ENCODE peak calls at places on chromosomes 7 and 10, in seven cellular contexts. One of them, this sample, is unnamed. For H3K27me3 and H3K36me3, the result is how much of the 10 kb centered on the place peaks cover.

GRCh38 chr10:73501651-73502050 is 5.8 kb upstream of the PPP3CB start:
- DNase-seq in GM12878: no peak
- DNase-seq in pancreas: no peak
- DNase-seq in upper lobe of right lung: no peak
- DNase-seq in body of pancreas: no peak
- DNase-seq in PC-3: no peak
- DNase-seq in bronchial epithelial cell: no peak
- DNase-seq in this sample: no peak

GRCh38 chr7:124791876-124792446 is 26.4 kb upstream of the GPR37 start:
- DNase-seq in upper lobe of right lung: no peak
- DNase-seq in pancreas: no peak
- DNase-seq in bronchial epithelial cell: no peak
- DNase-seq in GM12878: no peak
- DNase-seq in body of pancreas: no peak
- DNase-seq in PC-3: peak
- DNase-seq in this sample: no peak

GRCh38 chr10:114709966-114710365 is 51.9 kb upstream of the ABLIM1 start:
- DNase-seq in PC-3: peak
- DNase-seq in body of pancreas: no peak
- DNase-seq in GM12878: no peak
- DNase-seq in bronchial epithelial cell: peak
- DNase-seq in pancreas: no peak
- DNase-seq in upper lobe of right lung: no peak
- DNase-seq in this sample: no peak

GRCh38 chr10:72645263-72645858 is 19.5 kb upstream of the MICU1 start:
- DNase-seq in PC-3: no peak
- DNase-seq in GM12878: no peak
- DNase-seq in pancreas: no peak
- DNase-seq in bronchial epithelial cell: no peak
- DNase-seq in body of pancreas: no peak
- DNase-seq in upper lobe of right lung: no peak
- DNase-seq in this sample: no peak

GRCh38 chr10:126049741-126050140 is 153.4 kb downstream of the FANK1 start:
- DNase-seq in body of pancreas: peak
- DNase-seq in bronchial epithelial cell: peak
- DNase-seq in upper lobe of right lung: peak
- DNase-seq in PC-3: peak
- DNase-seq in pancreas: no peak
- DNase-seq in GM12878: no peak
- DNase-seq in this sample: no peak

GRCh38 chr10:128035557-128035973 is 90.7 kb downstream of the MKI67 start:
- DNase-seq in GM12878: no peak
- DNase-seq in PC-3: peak
- DNase-seq in body of pancreas: peak
- DNase-seq in pancreas: no peak
- DNase-seq in bronchial epithelial cell: peak
- DNase-seq in upper lobe of right lung: peak
- DNase-seq in this sample: peak

GRCh38 chr10:72173635-72174296 is 42.0 kb upstream of the ANAPC16 start:
- DNase-seq in upper lobe of right lung: no peak
- DNase-seq in pancreas: no peak
- DNase-seq in GM12878: peak
- DNase-seq in PC-3: no peak
- DNase-seq in bronchial epithelial cell: peak
- DNase-seq in body of pancreas: no peak
- DNase-seq in this sample: no peak

GRCh38 chr7:128322040-128322643 is 21.6 kb downstream of the RBM28 start:
- DNase-seq in pancreas: no peak
- DNase-seq in body of pancreas: peak
- DNase-seq in upper lobe of right lung: no peak
- DNase-seq in GM12878: no peak
- DNase-seq in PC-3: peak
- DNase-seq in bronchial epithelial cell: peak
- DNase-seq in this sample: peak

GRCh38 chr10:62082729-62083412 is 181.4 kb downstream of the ARID5B start:
- DNase-seq in GM12878: peak
- DNase-seq in PC-3: peak
- DNase-seq in pancreas: no peak
- DNase-seq in bronchial epithelial cell: peak
- DNase-seq in upper lobe of right lung: no peak
- DNase-seq in body of pancreas: no peak
- DNase-seq in this sample: no peak

GRCh38 chr10:124589491-124590006 is 127.9 kb downstream of the LHPP start:
- DNase-seq in upper lobe of right lung: no peak
- DNase-seq in pancreas: peak
- DNase-seq in bronchial epithelial cell: peak
- DNase-seq in GM12878: no peak
- DNase-seq in PC-3: no peak
- DNase-seq in body of pancreas: peak
- DNase-seq in this sample: peak

GRCh38 chr7:22666732-22667131 is 60.3 kb upstream of the IL6 start:
- DNase-seq in GM12878: no peak
- DNase-seq in pancreas: no peak
- DNase-seq in bronchial epithelial cell: peak
- DNase-seq in body of pancreas: no peak
- DNase-seq in upper lobe of right lung: no peak
- DNase-seq in PC-3: peak
- DNase-seq in this sample: no peak

GRCh38 chr7:106190589-106191330 is 78.6 kb upstream of the SYPL1 start:
- DNase-seq in PC-3: no peak
- DNase-seq in GM12878: no peak
- DNase-seq in upper lobe of right lung: no peak
- DNase-seq in pancreas: no peak
- DNase-seq in body of pancreas: no peak
- DNase-seq in bronchial epithelial cell: no peak
- DNase-seq in this sample: no peak

GRCh38 chr10:79994556-79994955 is 45.7 kb upstream of the SFTPD start:
- DNase-seq in upper lobe of right lung: no peak
- DNase-seq in GM12878: no peak
- DNase-seq in bronchial epithelial cell: no peak
- DNase-seq in PC-3: no peak
- DNase-seq in body of pancreas: no peak
- DNase-seq in pancreas: no peak
- DNase-seq in this sample: no peak

GRCh38 chr10:88557659-88558058 is 25.5 kb downstream of the RNLS start:
- DNase-seq in PC-3: no peak
- DNase-seq in GM12878: no peak
- DNase-seq in bronchial epithelial cell: peak
- DNase-seq in body of pancreas: no peak
- DNase-seq in upper lobe of right lung: no peak
- DNase-seq in pancreas: no peak
- DNase-seq in this sample: no peak

GRCh38 chr7:42192851-42193456 is 44.1 kb downstream of the GLI3 start:
- DNase-seq in upper lobe of right lung: no peak
- DNase-seq in body of pancreas: no peak
- DNase-seq in pancreas: no peak
- DNase-seq in PC-3: no peak
- DNase-seq in GM12878: no peak
- DNase-seq in bronchial epithelial cell: peak
- DNase-seq in this sample: no peak

GRCh38 chr7:25849361-25850184 is 302.4 kb upstream of the NFE2L3 start:
- DNase-seq in pancreas: no peak
- DNase-seq in body of pancreas: peak
- DNase-seq in GM12878: no peak
- DNase-seq in upper lobe of right lung: no peak
- DNase-seq in bronchial epithelial cell: peak
- DNase-seq in PC-3: peak
- DNase-seq in this sample: no peak

GRCh38 chr7:25852249-25852994 is 299.6 kb upstream of the NFE2L3 start:
- DNase-seq in upper lobe of right lung: no peak
- DNase-seq in body of pancreas: no peak
- DNase-seq in PC-3: no peak
- DNase-seq in pancreas: no peak
- DNase-seq in GM12878: no peak
- DNase-seq in bronchial epithelial cell: no peak
- DNase-seq in this sample: peak

GRCh38 chr7:25850730-25851129 is 301.3 kb upstream of the NFE2L3 start:
- DNase-seq in GM12878: no peak
- DNase-seq in PC-3: no peak
- DNase-seq in body of pancreas: no peak
- DNase-seq in pancreas: no peak
- DNase-seq in bronchial epithelial cell: no peak
- DNase-seq in upper lobe of right lung: no peak
- DNase-seq in this sample: no peak

GRCh38 chr7:25852995-25853713 is 298.8 kb upstream of the NFE2L3 start:
- DNase-seq in upper lobe of right lung: no peak
- DNase-seq in bronchial epithelial cell: no peak
- DNase-seq in PC-3: no peak
- DNase-seq in body of pancreas: no peak
- DNase-seq in pancreas: no peak
- DNase-seq in GM12878: no peak
- DNase-seq in this sample: no peak

DNA sequence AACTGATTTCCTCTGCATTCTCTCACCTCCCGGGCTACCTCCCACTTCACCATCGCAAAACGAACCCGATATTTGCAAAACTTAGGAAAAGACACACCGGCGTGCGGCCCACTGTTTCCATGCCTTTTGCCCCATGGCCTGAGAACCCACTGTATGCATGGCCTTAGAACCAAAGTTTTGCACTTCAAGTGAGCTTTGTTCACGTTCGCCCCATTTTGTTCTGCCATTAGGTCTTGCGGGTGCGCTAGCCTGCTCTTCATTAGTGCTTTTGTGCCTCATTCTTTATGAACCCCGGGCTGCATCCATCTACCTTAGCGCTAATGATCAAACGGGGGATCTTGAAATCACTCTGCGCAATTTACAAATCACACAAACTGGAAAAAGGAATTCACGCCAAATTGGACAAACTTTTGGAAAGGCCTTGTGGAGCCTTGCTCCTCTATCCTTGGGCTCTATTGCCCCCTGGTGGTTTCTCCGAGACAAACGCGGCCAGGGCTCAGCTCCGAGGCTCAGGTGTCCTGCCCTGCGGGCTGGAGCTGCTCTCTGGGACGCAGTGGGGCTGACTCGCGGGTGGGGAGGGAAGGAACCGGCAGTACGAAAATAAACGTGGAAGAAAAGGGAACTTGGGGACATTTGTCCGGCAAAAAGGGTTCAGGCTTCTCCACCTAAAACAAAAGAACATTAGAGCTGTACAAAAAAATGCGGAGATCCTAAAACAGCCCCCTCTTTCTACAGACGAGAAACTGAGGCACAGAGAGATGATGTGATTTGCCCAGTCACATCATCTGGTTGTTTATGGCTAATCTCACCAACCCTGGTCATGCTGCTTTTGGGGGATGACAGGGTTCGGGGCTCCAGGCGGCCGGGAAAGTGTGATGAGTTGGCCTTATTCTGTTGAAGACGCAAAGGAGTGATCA is 300.4 kb upstream of the NFE2L3 start:
- DNase-seq in body of pancreas: peak
- DNase-seq in upper lobe of right lung: peak
- DNase-seq in PC-3: peak
- DNase-seq in pancreas: peak
- DNase-seq in bronchial epithelial cell: peak
- DNase-seq in GM12878: no peak
- DNase-seq in this sample: peak
- H3K4me3 ChIP-seq in body of pancreas: no peak
- H3K4me3 ChIP-seq in upper lobe of right lung: no peak
- H3K4me3 ChIP-seq in PC-3: peak
- H3K4me3 ChIP-seq in pancreas: no peak
- H3K4me3 ChIP-seq in bronchial epithelial cell: no peak
- H3K4me3 ChIP-seq in GM12878: no peak
- H3K4me3 ChIP-seq in this sample: peak

GRCh38 chr10:101075775-101076174 is 14.0 kb downstream of the KAZALD1 start:
- DNase-seq in pancreas: no peak
- DNase-seq in bronchial epithelial cell: no peak
- DNase-seq in GM12878: no peak
- DNase-seq in upper lobe of right lung: no peak
- DNase-seq in body of pancreas: no peak
- DNase-seq in PC-3: no peak
- DNase-seq in this sample: peak
- H3K27me3 ChIP-seq in pancreas: under half
- H3K27me3 ChIP-seq in bronchial epithelial cell: under half
- H3K27me3 ChIP-seq in GM12878: under half
- H3K27me3 ChIP-seq in upper lobe of right lung: under half
- H3K27me3 ChIP-seq in body of pancreas: under half
- H3K27me3 ChIP-seq in PC-3: under half
- H3K27me3 ChIP-seq in this sample: under half

DNA sequence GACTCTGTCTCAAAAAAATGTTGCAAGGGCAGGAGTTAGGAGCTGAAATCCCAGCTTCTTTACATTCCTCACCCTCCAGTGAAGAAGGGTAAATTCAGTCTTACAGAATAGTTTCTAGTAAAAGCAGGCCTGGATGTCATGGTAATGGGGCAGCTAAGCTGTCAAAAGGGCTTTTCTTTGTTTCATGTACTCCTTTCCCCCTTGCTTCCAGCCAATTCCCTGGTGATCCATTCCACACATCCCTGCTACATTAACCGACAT is 36.1 kb downstream of the RHEB start:
- DNase-seq in body of pancreas: no peak
- DNase-seq in bronchial epithelial cell: no peak
- DNase-seq in GM12878: no peak
- DNase-seq in pancreas: no peak
- DNase-seq in upper lobe of right lung: no peak
- DNase-seq in PC-3: no peak
- DNase-seq in this sample: no peak
- H3K36me3 ChIP-seq in body of pancreas: under half
- H3K36me3 ChIP-seq in bronchial epithelial cell: under half
- H3K36me3 ChIP-seq in GM12878: under half
- H3K36me3 ChIP-seq in pancreas: under half
- H3K36me3 ChIP-seq in upper lobe of right lung: half or more
- H3K36me3 ChIP-seq in PC-3: half or more
- H3K36me3 ChIP-seq in this sample: under half

DNA sequence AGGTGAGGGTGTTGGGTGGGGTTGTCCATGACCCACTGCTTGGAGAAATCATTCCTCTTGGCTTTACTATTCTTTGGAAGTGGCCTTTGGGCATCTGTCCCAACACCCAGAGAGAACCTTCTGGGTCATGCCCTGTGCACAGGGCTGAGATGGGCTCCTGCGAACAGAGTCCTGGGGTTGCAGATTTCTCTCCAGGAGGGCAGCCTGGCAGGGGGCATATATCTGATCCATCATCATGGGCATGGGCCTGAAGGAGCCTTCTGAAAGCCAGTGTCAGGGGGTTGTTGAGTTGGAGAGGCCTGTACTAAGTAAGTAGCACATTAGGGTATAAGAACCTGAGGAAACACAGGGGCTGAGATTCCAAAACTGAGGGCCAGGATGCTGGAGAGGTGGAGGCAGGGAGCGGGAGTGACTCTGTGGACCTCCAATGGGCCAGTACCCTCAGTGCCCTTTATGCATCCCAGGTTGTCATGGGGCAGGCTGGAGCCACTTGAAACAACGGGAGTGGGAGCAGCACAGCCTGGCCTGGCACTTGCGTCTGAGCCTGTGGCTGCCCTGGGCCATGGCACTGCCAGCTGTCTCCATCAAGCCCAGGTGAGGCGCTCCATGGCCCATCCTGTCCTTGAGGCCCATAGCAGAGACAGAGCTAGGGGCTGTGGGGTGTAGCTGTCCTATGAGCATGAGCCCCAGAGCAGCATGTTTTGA is 203.7 kb downstream of the GRID1 start:
- DNase-seq in pancreas: no peak
- DNase-seq in PC-3: no peak
- DNase-seq in GM12878: no peak
- DNase-seq in upper lobe of right lung: peak
- DNase-seq in body of pancreas: no peak
- DNase-seq in bronchial epithelial cell: no peak
- DNase-seq in this sample: no peak
- H3K4me3 ChIP-seq in pancreas: no peak
- H3K4me3 ChIP-seq in PC-3: no peak
- H3K4me3 ChIP-seq in GM12878: no peak
- H3K4me3 ChIP-seq in upper lobe of right lung: no peak
- H3K4me3 ChIP-seq in body of pancreas: no peak
- H3K4me3 ChIP-seq in bronchial epithelial cell: no peak
- H3K4me3 ChIP-seq in this sample: no peak

This sample was measured in H7.